ENCODE peak calls at places on chromosomes 16 and 17, in six cellular contexts. A, M, W, E, Z and G are unnamed samples.

GRCh38 chr17:48753794-48754499 is 25.4 kb upstream of the HOXB13 start:
- DNase-seq in A (no peak), M (no peak), W (no peak), E (no peak), Z (no peak), G (no peak)

GRCh38 chr17:67289174-67289876 is 44.3 kb upstream of the HELZ start:
- DNase-seq in A (no peak), M (peak), W (peak), E (peak), Z (peak), G (no peak)

GRCh38 chr17:73650147-73650546 is 5.9 kb upstream of the SDK2 start:
- DNase-seq in A (peak), M (no peak), W (no peak), E (peak), Z (no peak), G (no peak)

GRCh38 chr17:80248894-80249710 is 11.6 kb upstream of the RNF213 start:
- DNase-seq in A (no peak), M (no peak), W (no peak), E (no peak), Z (no peak), G (no peak)

GRCh38 chr16:58684001-58684353 is 593 bp downstream of the SLC38A7 start:
- DNase-seq in A (no peak), M (peak), W (peak), E (no peak), Z (no peak), G (no peak)

GRCh38 chr16:67155305-67156145 is 4.2 kb downstream of the TRADD start:
- DNase-seq in A (peak), M (no peak), W (peak), E (peak), Z (peak), G (peak)

GRCh38 chr17:45160505-45161287 is 979 bp upstream of the HEXIM2 start:
- DNase-seq in A (peak), M (peak), W (peak), E (peak), Z (peak), G (peak)

GRCh38 chr16:80989801-80990200 is 16.9 kb downstream of the CMC2 start:
- DNase-seq in A (no peak), M (no peak), W (no peak), E (no peak), Z (no peak), G (no peak)

GRCh38 chr16:77789085-77789611 is 784 bp downstream of the VAT1L start:
- DNase-seq in A (peak), M (no peak), W (no peak), E (no peak), Z (no peak), G (no peak)

GRCh38 chr17:48375356-48375755 is 54.7 kb downstream of the SKAP1 start:
- DNase-seq in A (no peak), M (peak), W (peak), E (no peak), Z (no peak), G (no peak)

GRCh38 chr17:83176272-83176955 is 97.0 kb downstream of the METRNL start:
- DNase-seq in A (no peak), M (no peak), W (no peak), E (peak), Z (no peak), G (no peak)

GRCh38 chr16:23496826-23497542 is 13.3 kb downstream of the GGA2 start:
- DNase-seq in A (no peak), M (no peak), W (no peak), E (no peak), Z (no peak), G (no peak)

GRCh38 chr16:15958703-15959348 is 9.4 kb downstream of the ABCC1 start:
- DNase-seq in A (no peak), M (no peak), W (no peak), E (no peak), Z (no peak), G (no peak)

GRCh38 chr17:40598928-40599627 is 33.8 kb upstream of the CCR7 start:
- DNase-seq in A (no peak), M (no peak), W (no peak), E (no peak), Z (peak), G (no peak)

GRCh38 chr16:82761858-82762257 is 135.1 kb downstream of the CDH13 start:
- DNase-seq in A (peak), M (peak), W (peak), E (no peak), Z (no peak), G (no peak)

GRCh38 chr16:508884-509736 is 18.4 kb upstream of the CAPN15 start:
- DNase-seq in A (no peak), M (no peak), W (no peak), E (no peak), Z (no peak), G (no peak)

GRCh38 chr16:9941245-9941644 is 241.0 kb downstream of the GRIN2A start:
- DNase-seq in A (no peak), M (no peak), W (no peak), E (no peak), Z (no peak), G (no peak)

GRCh38 chr17:78130439-78131101 is at the start of gene TMC8:
- DNase-seq in A (no peak), M (no peak), W (no peak), E (no peak), Z (no peak), G (no peak)

GRCh38 chr17:80820331-80820730 is 171.3 kb upstream of the CHMP6 start:
- DNase-seq in A (no peak), M (no peak), W (no peak), E (no peak), Z (no peak), G (no peak)

GRCh38 chr17:36640836-36641235 is 39.5 kb downstream of the MRM1 start:
- DNase-seq in A (no peak), M (no peak), W (no peak), E (no peak), Z (no peak), G (no peak)

GRCh38 chr17:36640346-36640745 is 39.0 kb downstream of the MRM1 start:
- DNase-seq in A (no peak), M (no peak), W (no peak), E (no peak), Z (no peak), G (no peak)

GRCh38 chr17:36643086-36643685 is 41.8 kb downstream of the MRM1 start:
- DNase-seq in A (no peak), M (no peak), W (no peak), E (no peak), Z (no peak), G (no peak)

GRCh38 chr17:36641331-36641876 is 40.0 kb downstream of the MRM1 start:
- DNase-seq in A (peak), M (no peak), W (no peak), E (no peak), Z (no peak), G (no peak)

GRCh38 chr17:36641877-36642845 is 40.8 kb downstream of the MRM1 start:
- DNase-seq in A (peak), M (no peak), W (no peak), E (peak), Z (no peak), G (peak)
- TF ChIP-seq CTCF in A (no peak), M (no peak), W (no peak), E (no peak), Z (no peak), G (no peak)

DNA sequence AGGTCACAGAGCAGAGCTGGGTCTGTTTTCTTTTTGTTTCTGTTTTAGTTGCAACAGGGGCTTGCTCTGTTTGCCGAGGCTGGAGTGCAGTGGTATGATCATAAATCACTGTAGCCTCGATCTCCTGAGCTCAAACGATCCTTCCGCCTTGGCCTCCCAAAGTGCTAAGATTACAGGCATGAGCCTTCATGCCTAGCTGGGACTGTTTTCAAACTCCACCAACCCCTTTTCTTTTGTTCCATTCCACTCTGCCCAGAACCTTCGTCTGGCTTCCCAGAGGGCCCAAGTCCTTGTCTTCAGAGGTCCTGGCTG is 22.3 kb downstream of the RAI1 start:
- DNase-seq in A (no peak), M (no peak), W (no peak), E (no peak), Z (no peak), G (no peak)
- TF ChIP-seq CTCF in A (no peak), M (no peak), W (no peak), E (no peak), Z (no peak), G (no peak)

GRCh38 chr17:64625541-64625940 is 36.6 kb downstream of the SMURF2 start:
- DNase-seq in A (no peak), M (no peak), W (no peak), E (no peak), Z (no peak), G (no peak)
- TF ChIP-seq CTCF in A (no peak), M (no peak), W (no peak), E (no peak), Z (no peak), G (no peak)

GRCh38 chr16:11058820-11059219 is 114.5 kb downstream of the CLEC16A start:
- DNase-seq in A (peak), M (no peak), W (no peak), E (no peak), Z (no peak), G (no peak)
- TF ChIP-seq CTCF in A (no peak), M (no peak), W (no peak), E (no peak), Z (no peak), G (no peak)